ENCODE peak calls at places on chromosomes 4 and X, in eight cellular contexts. U is right lobe of liver, S is A549, P is GM12878, R is upper lobe of left lung, X is heart left ventricle, T is IMR-90, H is K562. Z is an unnamed sample.

GRCh38 chr4:74667944-74668343 is 126.4 kb downstream of the BTC start:
- DNase-seq in U (no peak), H (no peak), P (no peak), X (no peak), R (no peak), S (no peak), T (no peak), Z (no peak)

GRCh38 chr4:139419388-139419914 is 34.5 kb upstream of the RAB33B start:
- DNase-seq in H (no peak), P (no peak), U (peak; percentile 52), T (peak; percentile 86), R (no peak), S (no peak), X (peak; percentile 67), Z (no peak)

GRCh38 chr4:169070071-169070894 is 60.2 kb upstream of the CBR4 start:
- DNase-seq in R (no peak), S (peak; percentile 74), X (peak; percentile 67), U (no peak), P (no peak), H (no peak), T (peak; percentile 70), Z (no peak)

GRCh38 chr4:145907363-145907762 is 31.3 kb downstream of the ZNF827 start:
- DNase-seq in X (no peak), U (no peak), H (no peak), S (no peak), T (no peak), R (no peak), P (no peak), Z (no peak)

GRCh38 chrX:23822397-23822796 is 39.4 kb downstream of the SAT1 start:
- DNase-seq in X (no peak), H (no peak), P (no peak), R (no peak), T (peak; percentile 57), S (peak; percentile 74), U (no peak), Z (no peak)

GRCh38 chrX:119790977-119791436 is 423 bp downstream of the RPL39 start:
- DNase-seq in X (no peak), P (no peak), U (peak; percentile 21), R (peak; percentile 88), S (peak; percentile 45), T (peak; percentile 26), H (peak; percentile 50), Z (no peak)

GRCh38 chr4:17323619-17324400 is 188.1 kb downstream of the QDPR start:
- DNase-seq in H (no peak), R (no peak), S (no peak), T (peak; percentile 60), U (no peak), P (no peak), X (no peak), Z (no peak)

GRCh38 chr4:168461821-168462220 is 18.5 kb downstream of the DDX60L start:
- DNase-seq in T (peak; percentile 16), S (no peak), U (no peak), X (no peak), P (no peak), H (no peak), R (no peak), Z (no peak)

GRCh38 chr4:176588436-176588835 is 204.3 kb downstream of the VEGFC start:
- DNase-seq in S (no peak), X (no peak), T (no peak), R (no peak), H (no peak), P (no peak), U (no peak), Z (no peak)

GRCh38 chrX:675279-675886 is 44.8 kb downstream of the SHOX start:
- DNase-seq in R (no peak), S (no peak), P (no peak), T (no peak), X (no peak), H (no peak), U (no peak), Z (no peak)

GRCh38 chr4:176601156-176601555 is 191.6 kb downstream of the VEGFC start:
- DNase-seq in X (no peak), S (peak; percentile 2), T (no peak), P (no peak), U (no peak), H (no peak), R (no peak), Z (no peak)

GRCh38 chrX:54950730-54951375 is 30.2 kb downstream of the TRO start:
- DNase-seq in T (no peak), P (no peak), H (no peak), U (no peak), R (no peak), S (no peak), X (no peak), Z (no peak)

GRCh38 chr4:2802618-2803531 is 10.0 kb downstream of the SH3BP2 start:
- DNase-seq in R (peak; percentile 36), S (no peak), H (no peak), X (peak; percentile 25), P (no peak), U (peak; percentile 20), T (no peak), Z (no peak)

GRCh38 chr4:2799444-2799911 is 6.6 kb downstream of the SH3BP2 start:
- DNase-seq in R (peak; percentile 64), T (no peak), U (peak; percentile 38), P (no peak), S (no peak), H (no peak), X (peak; percentile 63), Z (peak; percentile 11)

GRCh38 chr4:2799971-2800690 is 7.2 kb downstream of the SH3BP2 start:
- DNase-seq in R (peak; percentile 73), P (no peak), X (peak; percentile 66), T (no peak), U (peak; percentile 42), S (no peak), H (no peak), Z (no peak)

GRCh38 chr4:2798399-2799301 is 5.8 kb downstream of the SH3BP2 start:
- DNase-seq in R (peak; percentile 87), T (no peak), X (peak; percentile 79), S (no peak), U (peak; percentile 63), H (peak; percentile 49), P (no peak), Z (no peak)

DNA sequence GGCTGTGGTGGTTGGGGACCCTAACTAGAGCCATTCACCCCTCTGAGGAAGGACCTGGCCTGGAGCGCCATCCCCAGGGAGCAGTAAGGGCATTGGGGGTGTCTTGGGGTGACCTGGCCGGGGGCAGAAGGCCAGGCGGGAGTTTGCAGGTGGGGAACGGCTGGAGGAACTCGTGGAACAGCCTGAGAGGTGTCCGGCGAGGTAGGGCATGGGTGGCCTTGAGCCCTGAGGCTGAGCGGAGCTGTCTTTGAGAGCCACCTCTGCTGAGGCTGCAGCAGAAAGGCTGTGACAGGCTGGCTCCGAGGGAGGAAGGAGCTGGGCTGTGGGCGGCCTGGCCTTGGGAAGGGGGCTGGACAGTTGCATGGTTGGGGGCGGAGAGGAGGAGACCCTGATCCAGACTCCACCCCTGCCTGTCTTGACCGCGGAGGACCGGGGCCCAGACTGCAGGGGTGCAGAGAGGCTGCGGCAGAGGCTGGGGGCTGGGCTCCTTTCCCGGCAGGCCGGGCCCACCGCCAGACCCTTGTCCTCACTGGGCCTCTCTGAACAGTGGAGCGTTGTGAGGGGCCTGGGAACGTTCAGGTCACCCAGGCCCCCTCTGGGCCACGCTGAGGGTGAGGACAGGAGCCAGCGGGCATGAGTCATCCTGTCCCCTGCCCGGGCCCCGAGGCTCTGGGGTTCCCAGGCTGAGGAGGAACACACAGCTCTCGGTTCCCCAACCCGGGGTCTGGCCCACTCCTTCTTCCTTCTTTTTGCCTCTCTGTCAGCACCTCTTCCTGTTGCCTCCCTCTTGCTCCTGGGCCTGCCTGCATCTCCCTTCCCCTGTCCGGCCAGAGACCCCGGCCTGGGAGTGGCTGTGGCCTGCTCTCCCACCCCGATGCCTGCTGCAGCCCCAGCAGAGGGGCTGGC is 8.1 kb downstream of the SH3BP2 start:
- DNase-seq in U (peak; percentile 81), H (peak; percentile 73), T (peak; percentile 37), X (peak; percentile 92), R (peak; percentile 92), S (no peak), P (peak; percentile 41), Z (peak; percentile 64)
- H3K4me1 ChIP-seq in U (peaks cover 18% of the 10 kb centered on the region), H (peaks cover 86% of the 10 kb centered on the region), T (peaks cover 41% of the 10 kb centered on the region), X (peaks cover 98% of the 10 kb centered on the region), R (peaks cover 97% of the 10 kb centered on the region), S (peaks cover 48% of the 10 kb centered on the region), P (peaks cover 62% of the 10 kb centered on the region), Z (peaks cover 95% of the 10 kb centered on the region)

DNA sequence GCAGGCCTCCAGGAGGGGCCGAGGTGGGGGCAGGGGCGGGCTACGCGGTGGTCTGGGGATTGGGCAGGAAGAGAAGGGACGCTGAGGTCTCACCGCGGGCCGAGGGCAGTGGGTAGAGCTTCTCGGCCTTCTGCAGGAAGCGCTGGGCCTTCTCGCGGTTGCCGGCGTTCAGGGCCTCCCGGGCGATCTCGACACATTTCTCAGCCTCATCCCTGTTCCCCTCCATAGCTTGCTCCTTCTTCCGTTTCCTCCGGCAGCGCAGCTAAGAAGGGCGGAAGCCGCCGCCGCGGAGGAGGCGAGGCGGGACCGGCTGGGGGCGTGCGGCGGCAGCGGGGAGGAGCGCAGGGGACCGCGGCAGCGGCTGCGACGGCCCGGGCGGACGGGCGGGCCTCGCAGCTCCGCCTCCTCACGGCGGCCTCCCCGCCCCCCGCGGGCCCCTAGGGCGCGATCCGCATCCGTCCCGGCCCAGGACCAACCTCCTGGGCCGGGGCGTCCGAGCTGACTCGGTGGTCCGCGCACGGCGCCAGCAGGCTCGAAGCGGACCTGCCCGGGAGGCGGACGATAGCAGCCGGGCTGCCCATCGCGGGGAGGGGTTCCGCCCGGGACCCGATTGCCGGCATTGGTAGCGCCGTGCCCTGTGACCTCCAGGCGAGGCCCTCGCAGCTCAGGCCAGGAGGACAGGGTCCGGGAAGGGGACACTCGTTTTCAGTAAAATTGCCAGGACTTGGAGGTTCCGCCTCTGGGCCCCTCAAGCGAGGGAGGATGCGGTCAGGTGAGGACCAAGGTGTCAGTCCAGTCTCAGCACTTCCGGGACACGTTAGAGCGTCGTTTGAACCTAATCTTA is at the start of gene DNAJB14:
- DNase-seq in X (peak; percentile 85), U (peak; percentile 87), S (peak; percentile 73), T (peak; percentile 69), H (peak; percentile 67), R (peak; percentile 96), P (no peak), Z (peak; percentile 60)
- TF ChIP-seq POLR2A in X (no peak), U (peak; percentile 71), S (peak; percentile 60), T (peak; percentile 41), H (peak; percentile 81), R (no peak), P (peak; percentile 92), Z (peak; percentile 44)

DNA sequence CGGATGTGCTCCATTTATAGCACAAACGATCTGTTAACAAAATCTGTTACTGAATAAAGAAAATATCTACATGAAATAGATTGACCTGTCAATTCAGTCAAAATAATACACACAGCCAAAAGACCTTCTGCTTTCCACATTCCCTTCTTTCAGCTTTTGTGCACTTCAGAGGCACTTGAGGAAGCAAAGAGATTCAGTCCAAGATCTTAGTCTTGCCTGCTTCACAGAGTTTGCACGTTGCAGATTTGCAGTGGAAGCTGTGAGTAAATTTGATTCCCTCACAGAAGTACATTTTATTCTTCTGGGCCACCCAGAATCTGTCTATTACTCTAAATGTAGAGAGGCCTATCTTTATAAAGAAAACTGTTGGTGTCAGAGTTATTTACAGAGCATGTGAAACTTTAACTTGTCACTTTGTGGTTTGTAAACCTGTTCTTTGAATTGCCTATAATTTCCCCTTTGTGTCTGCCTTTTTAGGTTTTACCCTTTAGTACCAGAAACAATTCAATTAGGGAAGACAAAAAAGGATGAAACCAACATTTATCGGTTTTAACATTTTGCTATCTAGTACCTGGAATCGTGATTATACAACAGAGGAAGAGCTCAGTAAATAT is 15.5 kb downstream of the SPRY1 start:
- DNase-seq in H (no peak), S (no peak), P (peak; percentile 66), T (no peak), X (no peak), R (no peak), U (no peak), Z (no peak)
- H3K4me1 ChIP-seq in H (no peaks in the 10 kb centered on the region), S (peaks cover 19% of the 10 kb centered on the region), P (peaks cover 17% of the 10 kb centered on the region), T (peaks cover 14% of the 10 kb centered on the region), X (peaks cover 20% of the 10 kb centered on the region), R (peaks cover 6% of the 10 kb centered on the region), U (no peaks in the 10 kb centered on the region), Z (no peaks in the 10 kb centered on the region)

GRCh38 chrX:41085105-41085882 is at the start of gene USP9X:
- DNase-seq in P (peak; percentile 62), S (peak; percentile 91), H (peak; percentile 78), R (peak; percentile 95), T (peak; percentile 89), U (peak; percentile 96), X (peak; percentile 93), Z (peak; percentile 76)
- TF ChIP-seq POLR2A in P (peak; percentile 76), S (peak; percentile 18), H (peak; percentile 34), R (peak; percentile 64), T (peak; percentile 63), U (peak; percentile 82), X (peak; percentile 72), Z (peak; percentile 50)

Z was measured in tibial nerve.